ENCODE peak calls at places on chromosomes 11 and 22, in ten cellular contexts. Q, B, O, D, V, G, M, Z, C and J are unnamed samples.
A peak's percentile ranks its signal among the peaks of the same experiment; 100 is the strongest.

GRCh38 chr11:121838571-121838970 is 277.4 kb downstream of the BLID start:
- DNase-seq in Q (no peak), B (no peak), O (no peak), D (no peak), V (no peak), G (no peak), M (no peak), Z (no peak), C (no peak), J (no peak)

GRCh38 chr11:9790703-9791102 is 126.8 kb downstream of the SWAP70 start:
- DNase-seq in Q (no peak), B (no peak), O (no peak), D (no peak), V (no peak), G (no peak), M (no peak), Z (no peak), C (peak; percentile 31), J (no peak)

GRCh38 chr22:43642319-43642718 is 169.8 kb downstream of the EFCAB6 start:
- DNase-seq in Q (no peak), B (no peak), O (no peak), D (no peak), V (no peak), G (no peak), M (no peak), Z (no peak), C (no peak), J (no peak)

GRCh38 chr11:88246680-88247079 is 71.4 kb upstream of the RAB38 start:
- DNase-seq in Q (no peak), B (peak; percentile 97), O (no peak), D (no peak), V (no peak), G (peak; percentile 68), M (no peak), Z (no peak), C (no peak), J (no peak)

GRCh38 chr11:7077101-7077500 is 11.7 kb upstream of the RBMXL2 start:
- DNase-seq in Q (no peak), B (peak; percentile 26), O (no peak), D (peak; percentile 55), V (peak; percentile 19), G (no peak), M (no peak), Z (no peak), C (peak; percentile 2), J (no peak)

GRCh38 chr22:46501701-46502100 is 35.7 kb downstream of the CELSR1 start:
- DNase-seq in Q (no peak), B (peak; percentile 77), O (no peak), D (no peak), V (no peak), G (peak; percentile 75), M (no peak), Z (no peak), C (peak; percentile 52), J (no peak)

GRCh38 chr11:6979365-6979764 is 40.8 kb downstream of the ZNF214 start:
- DNase-seq in Q (no peak), B (peak; percentile 60), O (no peak), D (no peak), V (no peak), G (peak; percentile 4), M (no peak), Z (no peak), C (no peak), J (no peak)

GRCh38 chr11:49995559-49995958 is 13.2 kb upstream of the OR4C12 start:
- DNase-seq in Q (no peak), B (peak; percentile 86), O (no peak), D (peak; percentile 0), V (peak; percentile 72), G (peak; percentile 74), M (no peak), Z (peak; percentile 71), C (peak; percentile 43), J (no peak)

GRCh38 chr11:124583827-124584226 is 14.0 kb downstream of the OR8A1 start:
- DNase-seq in Q (no peak), B (no peak), O (no peak), D (no peak), V (no peak), G (no peak), M (no peak), Z (no peak), C (no peak), J (no peak)

GRCh38 chr11:124582565-124582964 is 12.8 kb downstream of the OR8A1 start:
- DNase-seq in Q (no peak), B (no peak), O (no peak), D (no peak), V (no peak), G (no peak), M (no peak), Z (no peak), C (no peak), J (no peak)

GRCh38 chr11:124578761-124579160 is 9.0 kb downstream of the OR8A1 start:
- DNase-seq in Q (no peak), B (no peak), O (no peak), D (no peak), V (no peak), G (no peak), M (no peak), Z (no peak), C (no peak), J (no peak)

GRCh38 chr11:124584681-124585372 is 15.0 kb downstream of the OR8A1 start:
- DNase-seq in Q (no peak), B (no peak), O (no peak), D (no peak), V (no peak), G (no peak), M (no peak), Z (no peak), C (no peak), J (no peak)

DNA sequence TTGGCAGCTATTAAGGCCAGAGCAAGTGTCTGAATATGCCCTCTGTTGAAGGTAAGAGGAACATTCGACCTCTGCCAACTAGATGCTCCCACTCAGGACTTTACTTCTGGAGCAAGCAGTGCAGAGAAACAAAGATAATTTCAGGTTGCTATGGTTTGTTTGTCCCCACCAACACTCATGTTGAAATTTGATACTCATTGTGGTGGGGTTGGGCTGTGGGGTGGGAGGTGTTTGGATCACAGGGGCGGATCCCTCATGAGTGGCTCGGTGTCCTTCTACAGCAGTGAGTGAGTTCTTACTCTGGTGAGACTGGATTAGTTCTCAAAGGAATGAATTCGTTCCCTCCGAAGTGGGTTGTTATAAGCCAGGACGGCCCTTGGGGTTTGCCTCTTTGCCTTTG is 12.0 kb downstream of the OR8A1 start:
- DNase-seq in Q (no peak), B (no peak), O (no peak), D (peak; percentile 5), V (no peak), G (no peak), M (no peak), Z (no peak), C (no peak), J (no peak)
- H3K27me3 ChIP-seq in Q (peaks cover 1% of the 10 kb centered on the region), B (peaks cover 24% of the 10 kb centered on the region), O (no peaks in the 10 kb centered on the region), D (no peaks in the 10 kb centered on the region), V (no peaks in the 10 kb centered on the region), G (peaks cover 84% of the 10 kb centered on the region), M (no peaks in the 10 kb centered on the region), Z (peaks cover 31% of the 10 kb centered on the region), C (no peaks in the 10 kb centered on the region), J (no peaks in the 10 kb centered on the region)

GRCh38 chr11:87037450-87038234 is at the start of gene TMEM135:
- DNase-seq in Q (peak; percentile 99), B (peak; percentile 92), O (peak; percentile 77), D (peak; percentile 97), V (peak; percentile 99), G (peak; percentile 98), M (peak; percentile 82), Z (peak; percentile 95), C (peak; percentile 98), J (peak; percentile 88)

GRCh38 chr11:87035976-87036583 is 1.7 kb upstream of the TMEM135 start:
- DNase-seq in Q (no peak), B (no peak), O (no peak), D (no peak), V (peak; percentile 51), G (no peak), M (no peak), Z (no peak), C (no peak), J (no peak)

GRCh38 chr11:87036756-87037449 is 831 bp upstream of the TMEM135 start:
- DNase-seq in Q (no peak), B (no peak), O (no peak), D (no peak), V (no peak), G (peak; percentile 51), M (no peak), Z (peak; percentile 7), C (peak; percentile 56), J (no peak)

GRCh38 chr11:87038235-87038960 is 664 bp downstream of the TMEM135 start:
- DNase-seq in Q (no peak), B (peak; percentile 48), O (no peak), D (no peak), V (no peak), G (peak; percentile 27), M (no peak), Z (no peak), C (no peak), J (no peak)

DNA sequence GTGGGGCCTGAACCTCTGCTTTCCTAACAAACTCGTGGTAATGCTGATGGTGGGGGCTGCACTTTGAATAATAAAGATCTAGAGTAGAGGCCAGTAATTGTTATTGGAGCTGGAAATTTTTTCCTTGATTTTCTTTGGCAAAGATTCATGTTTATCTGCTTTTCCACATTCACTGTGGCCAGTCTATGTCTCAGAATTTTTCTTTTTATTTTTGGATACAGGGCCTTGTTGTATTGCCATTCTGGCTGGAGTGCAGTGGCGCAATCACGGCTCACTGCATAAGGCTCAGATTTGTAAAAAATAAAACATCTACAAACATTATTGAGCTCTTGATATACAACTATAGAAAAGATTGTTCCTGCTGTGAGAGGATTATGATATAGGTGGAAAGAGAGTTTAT is 1.6 kb downstream of the TMEM135 start:
- DNase-seq in Q (no peak), B (peak; percentile 25), O (no peak), D (no peak), V (no peak), G (no peak), M (no peak), Z (no peak), C (no peak), J (no peak)
- H3K4me3 ChIP-seq in Q (no peak overlapping the region), B (peak overlapping the region; percentile 99), O (peak overlapping the region; percentile 93), D (peak overlapping the region; percentile 87), V (no peak overlapping the region), G (peak overlapping the region; percentile 97), M (no peak overlapping the region), Z (no peak overlapping the region), C (no peak overlapping the region), J (no peak overlapping the region)

DNA sequence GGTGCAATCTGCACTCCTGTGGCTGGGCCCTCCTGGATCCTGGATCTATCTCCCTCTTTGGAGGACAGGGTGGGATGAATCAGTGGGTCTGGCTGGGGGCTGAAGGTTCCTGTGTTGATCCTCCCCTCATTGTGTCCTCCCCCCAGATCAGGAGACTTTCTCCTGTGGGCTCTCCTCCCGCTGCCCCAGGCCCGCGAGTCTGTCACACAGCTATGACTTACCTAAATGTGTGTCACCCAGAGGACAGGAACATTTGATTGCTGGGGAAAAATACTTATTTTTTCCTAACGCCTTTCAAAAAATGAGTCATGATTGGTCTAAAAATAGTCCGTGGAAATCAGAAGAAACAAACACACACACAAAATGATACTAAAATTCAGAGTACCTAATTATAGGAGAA is 106.8 kb upstream of the NECTIN1 start:
- DNase-seq in Q (no peak), B (no peak), O (no peak), D (no peak), V (no peak), G (no peak), M (no peak), Z (no peak), C (no peak), J (no peak)
- H3K27me3 ChIP-seq in Q (no peaks in the 10 kb centered on the region), B (peaks cover 32% of the 10 kb centered on the region), O (no peaks in the 10 kb centered on the region), D (no peaks in the 10 kb centered on the region), V (no peaks in the 10 kb centered on the region), G (peaks cover 85% of the 10 kb centered on the region), M (no peaks in the 10 kb centered on the region), Z (no peaks in the 10 kb centered on the region), C (no peaks in the 10 kb centered on the region), J (no peaks in the 10 kb centered on the region)

GRCh38 chr11:57321388-57321995 is 3.3 kb downstream of the TNKS1BP1 start:
- DNase-seq in Q (no peak), B (no peak), O (no peak), D (no peak), V (no peak), G (no peak), M (no peak), Z (no peak), C (no peak), J (no peak)

GRCh38 chr11:57324154-57324885 is 432 bp downstream of the TNKS1BP1 start:
- DNase-seq in Q (no peak), B (peak; percentile 73), O (no peak), D (peak; percentile 76), V (peak; percentile 88), G (peak; percentile 20), M (peak; percentile 2), Z (peak; percentile 58), C (peak; percentile 32), J (no peak)

GRCh38 chr11:57323503-57324153 is 1.1 kb downstream of the TNKS1BP1 start:
- DNase-seq in Q (no peak), B (peak; percentile 83), O (no peak), D (no peak), V (no peak), G (no peak), M (no peak), Z (no peak), C (peak; percentile 20), J (no peak)

GRCh38 chr11:57321996-57322880 is 2.5 kb downstream of the TNKS1BP1 start:
- DNase-seq in Q (no peak), B (peak; percentile 100), O (peak; percentile 89), D (peak; percentile 62), V (peak; percentile 97), G (peak; percentile 93), M (no peak), Z (peak; percentile 68), C (peak; percentile 84), J (peak; percentile 96)

DNA sequence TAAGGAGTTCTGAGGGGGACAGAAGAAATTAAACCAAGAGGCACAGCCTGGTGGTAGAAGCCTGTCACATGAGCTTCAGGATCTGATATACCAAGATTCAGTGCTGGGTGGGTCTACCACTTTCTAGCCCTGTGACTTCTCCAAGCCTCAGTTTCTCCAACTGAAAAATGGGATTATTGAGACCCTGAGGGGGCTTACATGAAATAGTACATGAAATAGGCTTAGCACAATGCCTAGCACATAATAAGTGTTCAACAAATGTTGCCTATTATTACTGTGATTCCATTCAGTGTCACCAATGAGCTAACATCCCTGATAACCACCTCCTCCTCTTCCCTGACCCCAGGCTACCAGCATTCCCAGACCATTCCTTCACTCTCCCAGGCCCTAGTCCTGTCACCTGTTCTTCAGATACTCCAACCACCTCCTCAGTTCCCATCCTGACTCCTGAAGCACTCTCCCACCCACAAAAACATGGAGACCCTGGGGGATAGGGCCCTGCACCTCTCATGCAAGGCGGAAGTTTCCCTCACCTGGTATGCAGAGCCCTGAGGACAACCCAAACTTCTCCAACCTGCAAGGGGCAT is 1.8 kb downstream of the TNKS1BP1 start:
- DNase-seq in Q (no peak), B (peak; percentile 49), O (no peak), D (no peak), V (peak; percentile 87), G (peak; percentile 21), M (no peak), Z (no peak), C (peak; percentile 82), J (no peak)
- H3K4me3 ChIP-seq in Q (no peak overlapping the region), B (peak overlapping the region; percentile 89), O (peak overlapping the region; percentile 89), D (peak overlapping the region; percentile 64), V (no peak overlapping the region), G (peak overlapping the region; percentile 85), M (no peak overlapping the region), Z (peak overlapping the region; percentile 73), C (no peak overlapping the region), J (peak overlapping the region; percentile 91)